ENCODE peak calls at places on chromosomes 7 and 10, in four cellular contexts. D is HepG2, S is SK-N-SH, Z is K562. Y is an unnamed sample.

GRCh38 chr7:152759655-152760383 is at the start of gene ACTR3B:
- DNase-seq in D (peak), S (peak), Z (peak), Y (peak)

GRCh38 chr10:61280303-61280702 is 172.9 kb downstream of the TMEM26 start:
- DNase-seq in D (no peak), S (no peak), Z (no peak), Y (no peak)

GRCh38 chr10:11024596-11024995 is 6.9 kb downstream of the CELF2 start:
- DNase-seq in D (no peak), S (no peak), Z (no peak), Y (no peak)

GRCh38 chr7:71348751-71349415 is 216.9 kb downstream of the GALNT17 start:
- DNase-seq in D (no peak), S (no peak), Z (no peak), Y (no peak)

GRCh38 chr7:127865466-127865865 is 165.8 kb downstream of the LRRC4 start:
- DNase-seq in D (peak), S (no peak), Z (no peak), Y (no peak)

GRCh38 chr10:69748621-69749020 is 53.1 kb upstream of the COL13A1 start:
- DNase-seq in D (no peak), S (no peak), Z (no peak), Y (no peak)

GRCh38 chr7:116614509-116615285 is 57.3 kb upstream of the MET start:
- DNase-seq in D (no peak), S (no peak), Z (no peak), Y (no peak)

GRCh38 chr7:37342665-37343471 is 105.8 kb downstream of the ELMO1 start:
- DNase-seq in D (no peak), S (peak), Z (no peak), Y (no peak)

GRCh38 chr7:142110098-142110497 is 1.4 kb upstream of the MGAM2 start:
- DNase-seq in D (no peak), S (no peak), Z (no peak), Y (no peak)

GRCh38 chr7:371119-371778 is 81.3 kb downstream of the FOXL3 start:
- DNase-seq in D (peak), S (peak), Z (peak), Y (peak)

GRCh38 chr10:129161184-129161583 is 305.9 kb upstream of the MGMT start:
- DNase-seq in D (no peak), S (no peak), Z (no peak), Y (peak)

GRCh38 chr10:122648599-122649428 is 50.8 kb downstream of the C10orf120 start:
- DNase-seq in D (peak), S (peak), Z (peak), Y (peak)

GRCh38 chr7:90401989-90402388 is 1.3 kb upstream of the CLDN12 start:
- DNase-seq in D (no peak), S (peak), Z (no peak), Y (no peak)

GRCh38 chr7:23020742-23021401 is 6.9 kb upstream of the HYCC1 start:
- DNase-seq in D (no peak), S (no peak), Z (no peak), Y (no peak)

GRCh38 chr7:38584443-38585210 is 46.5 kb downstream of the AMPH start:
- DNase-seq in D (no peak), S (no peak), Z (no peak), Y (no peak)

GRCh38 chr7:67738958-67739357 is 742.3 kb downstream of the TYW1 start:
- DNase-seq in D (no peak), S (no peak), Z (no peak), Y (no peak)

GRCh38 chr7:6221340-6222319 is 50.8 kb downstream of the CYTH3 start:
- DNase-seq in D (no peak), S (no peak), Z (no peak), Y (no peak)

GRCh38 chr7:36668080-36668479 is 56.2 kb downstream of the AOAH start:
- DNase-seq in D (no peak), S (no peak), Z (no peak), Y (no peak)

GRCh38 chr7:4715385-4715770 is 33.3 kb downstream of the FOXK1 start:
- DNase-seq in D (peak), S (no peak), Z (no peak), Y (no peak)

GRCh38 chr7:44608916-44609648 is 2.7 kb downstream of the OGDH start:
- DNase-seq in D (no peak), S (no peak), Z (no peak), Y (no peak)

GRCh38 chr10:33800986-33801385 is 466.5 kb upstream of the NRP1 start:
- DNase-seq in D (no peak), S (no peak), Z (no peak), Y (no peak)

GRCh38 chr7:151428393-151429231 is 11.3 kb downstream of the CRYGN start:
- DNase-seq in D (peak), S (peak), Z (no peak), Y (no peak)

GRCh38 chr7:7868245-7868899 is 100.2 kb upstream of the GLCCI1 start:
- DNase-seq in D (no peak), S (no peak), Z (no peak), Y (no peak)

GRCh38 chr7:101172854-101173751 is 7.0 kb downstream of the NAT16 start:
- DNase-seq in D (no peak), S (peak), Z (peak), Y (peak)

GRCh38 chr7:146772581-146772980 is 656.0 kb downstream of the CNTNAP2 start:
- DNase-seq in D (no peak), S (no peak), Z (no peak), Y (peak)

GRCh38 chr10:102710604-102711003 is 3.6 kb downstream of the ARL3 start:
- DNase-seq in D (peak), S (no peak), Z (no peak), Y (no peak)

GRCh38 chr7:28028471-28028870 is 152.1 kb downstream of the JAZF1 start:
- DNase-seq in D (no peak), S (no peak), Z (no peak), Y (no peak)

GRCh38 chr7:151769189-151769821 is 107.6 kb downstream of the PRKAG2 start:
- DNase-seq in D (no peak), S (no peak), Z (no peak), Y (no peak)

GRCh38 chr10:22308390-22308789 is 7.8 kb upstream of the COMMD3 start:
- DNase-seq in D (no peak), S (no peak), Z (no peak), Y (no peak)

GRCh38 chr10:126723226-126723625 is 52.7 kb upstream of the C10orf90 start:
- DNase-seq in D (no peak), S (no peak), Z (no peak), Y (no peak)

GRCh38 chr7:31934551-31934950 is 135.7 kb downstream of the PDE1C start:
- DNase-seq in D (no peak), S (no peak), Z (no peak), Y (no peak)

GRCh38 chr7:31933481-31933880 is 136.7 kb downstream of the PDE1C start:
- DNase-seq in D (no peak), S (no peak), Z (no peak), Y (no peak)

GRCh38 chr7:31935671-31936070 is 134.5 kb downstream of the PDE1C start:
- DNase-seq in D (no peak), S (no peak), Z (no peak), Y (no peak)

GRCh38 chr7:31937982-31938381 is 132.2 kb downstream of the PDE1C start:
- DNase-seq in D (no peak), S (no peak), Z (no peak), Y (no peak)

DNA sequence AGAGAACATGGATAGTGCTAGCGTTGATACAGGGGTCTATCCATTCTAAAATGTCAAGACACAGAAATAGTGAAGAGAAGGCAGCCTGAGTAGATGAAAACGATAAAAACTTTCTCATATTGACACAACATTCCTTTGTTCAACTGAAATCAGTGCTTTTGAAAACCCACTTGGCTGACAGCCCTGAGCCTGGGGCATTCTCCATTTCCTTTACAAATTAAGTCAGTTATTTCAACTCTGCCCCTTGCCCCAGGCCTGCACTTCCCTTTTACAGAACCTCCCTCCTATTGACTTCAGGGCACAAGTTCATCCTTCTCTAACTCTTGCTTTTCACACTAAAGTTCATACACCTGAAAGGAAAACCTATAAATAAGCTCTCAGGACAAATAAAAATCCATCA is 135.1 kb downstream of the PDE1C start:
- DNase-seq in D (no peak), S (no peak), Z (no peak), Y (no peak)
- TF ChIP-seq FOXJ3 in D (no peak), S (no peak), Z (no peak), Y (no peak)

GRCh38 chr7:149261321-149261828 is 621 bp upstream of the ZNF783 start:
- DNase-seq in D (no peak), S (peak), Z (no peak), Y (no peak)
- TF ChIP-seq FOXJ3 in D (no peak), S (no peak), Z (no peak), Y (no peak)

DNA sequence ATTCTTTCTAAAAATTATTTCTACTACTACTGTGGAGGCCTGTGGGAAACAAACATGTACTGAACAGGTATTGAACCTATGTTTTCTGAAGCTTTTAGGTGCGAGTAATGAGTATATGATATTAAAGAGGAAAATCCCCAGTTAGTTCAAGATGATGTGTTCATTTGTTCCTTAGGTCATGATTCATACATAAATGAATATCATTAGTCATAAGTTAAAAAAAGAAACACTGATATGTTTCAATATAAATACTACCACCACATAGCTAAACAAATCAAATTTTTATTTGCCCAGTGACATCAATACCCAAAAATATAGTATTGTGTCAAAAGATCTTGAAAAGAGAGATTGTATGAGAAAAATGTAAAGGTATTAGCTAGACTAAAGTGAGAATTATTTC is 210.7 kb upstream of the GNAI1 start:
- DNase-seq in D (no peak), S (no peak), Z (no peak), Y (no peak)
- TF ChIP-seq FOXJ3 in D (no peak), S (no peak), Z (no peak), Y (no peak)

GRCh38 chr7:77425151-77426051 is 9.3 kb upstream of the GSAP start:
- DNase-seq in D (peak), S (peak), Z (no peak), Y (no peak)
- TF ChIP-seq FOXJ3 in D (no peak), S (no peak), Z (no peak), Y (no peak)

Y was measured in WTC11.